ENCODE peak calls at places on chromosomes 6 and 20, in four cellular contexts. One of them, this sample, is unnamed. For H3K9me3, the result is how much of the 10 kb centered on the place peaks cover.

GRCh38 chr20:36401336-36401735 is 95.2 kb downstream of the DLGAP4 start:
- DNase-seq in right cardiac atrium: no peak
- DNase-seq in tibial artery: no peak
- DNase-seq in left ventricle myocardium inferior: no peak
- DNase-seq in this sample: no peak

GRCh38 chr20:63151554-63152321 is 64.2 kb downstream of the YTHDF1 start:
- DNase-seq in right cardiac atrium: peak
- DNase-seq in tibial artery: no peak
- DNase-seq in left ventricle myocardium inferior: no peak
- DNase-seq in this sample: no peak

GRCh38 chr6:35919827-35920751 is 809 bp downstream of the SRPK1 start:
- DNase-seq in right cardiac atrium: peak
- DNase-seq in left ventricle myocardium inferior: no peak
- DNase-seq in tibial artery: no peak
- DNase-seq in this sample: peak

GRCh38 chr20:17613328-17614175 is 43.7 kb downstream of the DSTN start:
- DNase-seq in left ventricle myocardium inferior: no peak
- DNase-seq in right cardiac atrium: peak
- DNase-seq in tibial artery: peak
- DNase-seq in this sample: no peak

GRCh38 chr6:150635906-150636514 is 36.3 kb downstream of the PLEKHG1 start:
- DNase-seq in left ventricle myocardium inferior: no peak
- DNase-seq in tibial artery: no peak
- DNase-seq in right cardiac atrium: no peak
- DNase-seq in this sample: no peak

GRCh38 chr20:36613974-36614373 is 8.4 kb downstream of the RAB5IF start:
- DNase-seq in tibial artery: no peak
- DNase-seq in left ventricle myocardium inferior: no peak
- DNase-seq in right cardiac atrium: no peak
- DNase-seq in this sample: no peak

GRCh38 chr6:33869121-33869520 is 65.3 kb upstream of the MLN start:
- DNase-seq in right cardiac atrium: no peak
- DNase-seq in left ventricle myocardium inferior: no peak
- DNase-seq in tibial artery: no peak
- DNase-seq in this sample: no peak

GRCh38 chr6:111171577-111172400 is 84.5 kb downstream of the SLC16A10 start:
- DNase-seq in left ventricle myocardium inferior: no peak
- DNase-seq in right cardiac atrium: no peak
- DNase-seq in tibial artery: no peak
- DNase-seq in this sample: no peak

GRCh38 chr20:35012227-35013069 is 56.8 kb downstream of the MYH7B start:
- DNase-seq in left ventricle myocardium inferior: no peak
- DNase-seq in right cardiac atrium: peak
- DNase-seq in tibial artery: no peak
- DNase-seq in this sample: no peak

GRCh38 chr6:136290406-136291010 is 862 bp upstream of the BCLAF1 start:
- DNase-seq in tibial artery: peak
- DNase-seq in right cardiac atrium: peak
- DNase-seq in left ventricle myocardium inferior: peak
- DNase-seq in this sample: peak

GRCh38 chr6:133997267-133997666 is 44.2 kb downstream of the TBPL1 start:
- DNase-seq in tibial artery: no peak
- DNase-seq in right cardiac atrium: no peak
- DNase-seq in left ventricle myocardium inferior: no peak
- DNase-seq in this sample: no peak

GRCh38 chr20:52031206-52031573 is 160.4 kb downstream of the ZFP64 start:
- DNase-seq in right cardiac atrium: no peak
- DNase-seq in tibial artery: no peak
- DNase-seq in left ventricle myocardium inferior: no peak
- DNase-seq in this sample: no peak

GRCh38 chr20:31913431-31914157 is 38.3 kb downstream of the PDRG1 start:
- DNase-seq in right cardiac atrium: no peak
- DNase-seq in left ventricle myocardium inferior: no peak
- DNase-seq in tibial artery: no peak
- DNase-seq in this sample: no peak

GRCh38 chr20:46752639-46753235 is 43.3 kb downstream of the SLC2A10 start:
- DNase-seq in tibial artery: no peak
- DNase-seq in left ventricle myocardium inferior: peak
- DNase-seq in right cardiac atrium: peak
- DNase-seq in this sample: peak

GRCh38 chr20:41482647-41483552 is 116.3 kb upstream of the EMILIN3 start:
- DNase-seq in tibial artery: no peak
- DNase-seq in right cardiac atrium: no peak
- DNase-seq in left ventricle myocardium inferior: no peak
- DNase-seq in this sample: no peak

GRCh38 chr6:10883312-10884244 is 1.7 kb upstream of the GCM2 start:
- DNase-seq in tibial artery: no peak
- DNase-seq in left ventricle myocardium inferior: no peak
- DNase-seq in right cardiac atrium: no peak
- DNase-seq in this sample: no peak

GRCh38 chr6:134589512-134589911 is 271.6 kb upstream of the SGK1 start:
- DNase-seq in left ventricle myocardium inferior: no peak
- DNase-seq in right cardiac atrium: no peak
- DNase-seq in tibial artery: no peak
- DNase-seq in this sample: no peak

GRCh38 chr6:34560366-34561226 is 4.5 kb upstream of the SPDEF start:
- DNase-seq in right cardiac atrium: peak
- DNase-seq in left ventricle myocardium inferior: peak
- DNase-seq in tibial artery: no peak
- DNase-seq in this sample: no peak

GRCh38 chr6:44782198-44782597 is 394.7 kb downstream of the CDC5L start:
- DNase-seq in tibial artery: no peak
- DNase-seq in left ventricle myocardium inferior: no peak
- DNase-seq in right cardiac atrium: no peak
- DNase-seq in this sample: no peak

GRCh38 chr20:49278817-49279676 is 1.2 kb upstream of the ZNFX1 start:
- DNase-seq in tibial artery: peak
- DNase-seq in right cardiac atrium: peak
- DNase-seq in left ventricle myocardium inferior: no peak
- DNase-seq in this sample: no peak
- H3K9me3 ChIP-seq in tibial artery: under half
- H3K9me3 ChIP-seq in right cardiac atrium: under half
- H3K9me3 ChIP-seq in left ventricle myocardium inferior: under half
- H3K9me3 ChIP-seq in this sample: under half

GRCh38 chr20:55067158-55067825 is 591.9 kb downstream of the DOK5 start:
- DNase-seq in right cardiac atrium: peak
- DNase-seq in left ventricle myocardium inferior: no peak
- DNase-seq in tibial artery: no peak
- DNase-seq in this sample: no peak

GRCh38 chr20:55069951-55070350 is 594.6 kb downstream of the DOK5 start:
- DNase-seq in tibial artery: no peak
- DNase-seq in right cardiac atrium: no peak
- DNase-seq in left ventricle myocardium inferior: no peak
- DNase-seq in this sample: no peak
- H3K9me3 ChIP-seq in tibial artery: under half
- H3K9me3 ChIP-seq in right cardiac atrium: under half
- H3K9me3 ChIP-seq in left ventricle myocardium inferior: under half
- H3K9me3 ChIP-seq in this sample: under half

GRCh38 chr20:29119141-29119540 is 2138.3 kb upstream of the DEFB115 start:
- DNase-seq in tibial artery: no peak
- DNase-seq in right cardiac atrium: no peak
- DNase-seq in left ventricle myocardium inferior: no peak
- DNase-seq in this sample: no peak
- H3K9me3 ChIP-seq in tibial artery: under half
- H3K9me3 ChIP-seq in right cardiac atrium: under half
- H3K9me3 ChIP-seq in left ventricle myocardium inferior: under half
- H3K9me3 ChIP-seq in this sample: under half

GRCh38 chr20:49281059-49281912 is 3.4 kb upstream of the ZNFX1 start:
- DNase-seq in left ventricle myocardium inferior: no peak
- DNase-seq in tibial artery: no peak
- DNase-seq in right cardiac atrium: no peak
- DNase-seq in this sample: no peak
- H3K9me3 ChIP-seq in left ventricle myocardium inferior: half or more
- H3K9me3 ChIP-seq in tibial artery: under half
- H3K9me3 ChIP-seq in right cardiac atrium: under half
- H3K9me3 ChIP-seq in this sample: half or more

GRCh38 chr6:167714166-167714565 is 112.5 kb upstream of the AFDN start:
- DNase-seq in left ventricle myocardium inferior: no peak
- DNase-seq in right cardiac atrium: no peak
- DNase-seq in tibial artery: no peak
- DNase-seq in this sample: no peak

GRCh38 chr6:167712332-167713087 is 114.2 kb upstream of the AFDN start:
- DNase-seq in tibial artery: no peak
- DNase-seq in left ventricle myocardium inferior: no peak
- DNase-seq in right cardiac atrium: no peak
- DNase-seq in this sample: no peak

GRCh38 chr6:167711784-167712183 is 114.9 kb upstream of the AFDN start:
- DNase-seq in left ventricle myocardium inferior: no peak
- DNase-seq in tibial artery: no peak
- DNase-seq in right cardiac atrium: no peak
- DNase-seq in this sample: no peak

GRCh38 chr6:167710521-167710920 is 116.2 kb upstream of the AFDN start:
- DNase-seq in left ventricle myocardium inferior: no peak
- DNase-seq in right cardiac atrium: no peak
- DNase-seq in tibial artery: no peak
- DNase-seq in this sample: no peak

GRCh38 chr6:167713088-167713475 is 113.6 kb upstream of the AFDN start:
- DNase-seq in left ventricle myocardium inferior: no peak
- DNase-seq in tibial artery: no peak
- DNase-seq in right cardiac atrium: no peak
- DNase-seq in this sample: no peak
- H3K9me3 ChIP-seq in left ventricle myocardium inferior: under half
- H3K9me3 ChIP-seq in tibial artery: under half
- H3K9me3 ChIP-seq in right cardiac atrium: under half
- H3K9me3 ChIP-seq in this sample: under half

GRCh38 chr6:24666616-24667377 is at the start of the genes ACOT13 and TDP2:
- DNase-seq in left ventricle myocardium inferior: peak
- DNase-seq in tibial artery: peak
- DNase-seq in right cardiac atrium: peak
- DNase-seq in this sample: peak

GRCh38 chr6:24667378-24667803 is 514 bp downstream of the ACOT13 start:
- DNase-seq in right cardiac atrium: no peak
- DNase-seq in tibial artery: no peak
- DNase-seq in left ventricle myocardium inferior: no peak
- DNase-seq in this sample: no peak

GRCh38 chr6:24673625-24674024 is 6.7 kb downstream of the ACOT13 start:
- DNase-seq in tibial artery: no peak
- DNase-seq in left ventricle myocardium inferior: no peak
- DNase-seq in right cardiac atrium: no peak
- DNase-seq in this sample: no peak

GRCh38 chr6:24668997-24669361 is 2.1 kb downstream of the ACOT13 start:
- DNase-seq in right cardiac atrium: no peak
- DNase-seq in left ventricle myocardium inferior: no peak
- DNase-seq in tibial artery: no peak
- DNase-seq in this sample: no peak

DNA sequence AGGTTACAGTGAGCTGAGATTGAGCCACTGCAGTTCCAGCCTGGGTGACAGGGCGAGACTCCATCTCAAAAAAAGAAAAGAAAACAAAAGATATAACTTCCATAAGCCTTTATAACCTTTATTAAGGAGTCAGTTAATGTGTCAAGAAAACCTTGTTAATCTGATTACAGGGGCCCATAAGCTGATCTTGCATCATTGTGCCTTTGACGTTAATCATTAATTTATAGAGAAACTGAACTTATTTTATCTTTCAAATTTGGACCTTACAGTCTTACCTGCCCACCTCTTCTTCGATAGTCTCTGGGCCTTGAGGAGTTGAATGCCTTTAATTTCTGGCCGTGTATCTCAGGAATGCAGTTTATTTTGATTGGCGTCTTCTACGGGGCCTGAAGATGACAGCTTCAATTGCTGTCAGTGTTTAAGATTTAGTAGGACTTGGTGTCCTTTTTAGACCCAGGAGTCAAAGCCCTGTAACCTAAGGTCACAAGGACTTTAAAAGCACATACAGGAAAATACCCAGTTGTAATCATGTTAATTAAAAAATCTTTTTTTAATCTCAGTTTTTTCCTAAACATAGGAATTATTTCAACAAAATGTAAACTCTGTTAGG is 5.8 kb downstream of the ACOT13 start:
- DNase-seq in right cardiac atrium: no peak
- DNase-seq in left ventricle myocardium inferior: no peak
- DNase-seq in tibial artery: no peak
- DNase-seq in this sample: no peak
- H3K9me3 ChIP-seq in right cardiac atrium: under half
- H3K9me3 ChIP-seq in left ventricle myocardium inferior: under half
- H3K9me3 ChIP-seq in tibial artery: under half
- H3K9me3 ChIP-seq in this sample: under half